ENCODE peak calls at places on chromosomes 2 and 18, in ten cellular contexts. F is A549, O is WERI-Rb-1, G is PC-3, S is GM23338, V is foreskin fibroblast, A is WTC11, Q is RWPE1, P is coronary artery, H is chondrocyte. M is an unnamed sample.

GRCh38 chr18:32711862-32712261 is 61.0 kb downstream of the KLHL14 start:
- DNase-seq in F (no peak), O (no peak), G (no peak), S (no peak), V (no peak), A (no peak), Q (no peak), P (no peak), H (no peak), M (no peak)

GRCh38 chr18:5993938-5994337 is 98.6 kb upstream of the TMEM200C start:
- DNase-seq in F (no peak), O (no peak), G (no peak), S (no peak), V (no peak), A (no peak), Q (no peak), P (no peak), H (no peak), M (no peak)

GRCh38 chr2:65628156-65628555 is 195.8 kb upstream of the SPRED2 start:
- DNase-seq in F (no peak), O (no peak), G (no peak), S (no peak), V (no peak), A (no peak), Q (no peak), P (no peak), H (no peak), M (no peak)

GRCh38 chr2:74291891-74292621 is 51.2 kb downstream of the SLC4A5 start:
- DNase-seq in F (no peak), O (peak; percentile 65), G (no peak), S (no peak), V (no peak), A (no peak), Q (no peak), P (no peak), H (no peak), M (no peak)

GRCh38 chr2:189304360-189304759 is 124.8 kb upstream of the COL5A2 start:
- DNase-seq in F (no peak), O (no peak), G (no peak), S (no peak), V (no peak), A (no peak), Q (no peak), P (no peak), H (no peak), M (no peak)

GRCh38 chr2:12278217-12278755 is 438.4 kb upstream of the TRIB2 start:
- DNase-seq in F (no peak), O (no peak), G (no peak), S (no peak), V (no peak), A (no peak), Q (no peak), P (no peak), H (no peak), M (no peak)

GRCh38 chr2:96665083-96665569 is 22.6 kb downstream of the FER1L5 start:
- DNase-seq in F (peak; percentile 89), O (no peak), G (peak; percentile 89), S (no peak), V (peak; percentile 96), A (no peak), Q (peak; percentile 96), P (peak; percentile 85), H (no peak), M (no peak)

GRCh38 chr2:107542314-107542740 is 284.4 kb upstream of the RGPD4 start:
- DNase-seq in F (no peak), O (no peak), G (no peak), S (peak; percentile 56), V (no peak), A (peak; percentile 23), Q (no peak), P (no peak), H (no peak), M (no peak)

GRCh38 chr2:38509322-38509946 is 93.3 kb downstream of the HNRNPLL start:
- DNase-seq in F (no peak), O (peak; percentile 46), G (peak; percentile 71), S (no peak), V (peak; percentile 60), A (no peak), Q (peak; percentile 52), P (no peak), H (no peak), M (no peak)

GRCh38 chr2:38509947-38510326 is 92.8 kb downstream of the HNRNPLL start:
- DNase-seq in F (no peak), O (no peak), G (no peak), S (no peak), V (no peak), A (no peak), Q (no peak), P (no peak), H (no peak), M (no peak)

GRCh38 chr2:38507712-38508111 is 95.0 kb downstream of the HNRNPLL start:
- DNase-seq in F (no peak), O (no peak), G (no peak), S (no peak), V (no peak), A (no peak), Q (no peak), P (no peak), H (no peak), M (no peak)

GRCh38 chr2:38505779-38506178 is 96.9 kb downstream of the HNRNPLL start:
- DNase-seq in F (peak; percentile 29), O (no peak), G (peak; percentile 24), S (no peak), V (peak; percentile 83), A (no peak), Q (peak; percentile 52), P (no peak), H (no peak), M (no peak)

GRCh38 chr2:38508311-38509039 is 94.3 kb downstream of the HNRNPLL start:
- DNase-seq in F (peak; percentile 83), O (peak; percentile 94), G (peak; percentile 87), S (peak; percentile 97), V (peak; percentile 65), A (peak; percentile 93), Q (peak; percentile 56), P (no peak), H (no peak), M (peak; percentile 78)
- TF ChIP-seq CTCF in F (peak; percentile 57), O (peak; percentile 90), G (peak; percentile 85), S (peak; percentile 93), V (no peak), A (peak; percentile 69), Q (peak; percentile 42), P (no peak), H (peak; percentile 86), M (peak; percentile 80)

DNA sequence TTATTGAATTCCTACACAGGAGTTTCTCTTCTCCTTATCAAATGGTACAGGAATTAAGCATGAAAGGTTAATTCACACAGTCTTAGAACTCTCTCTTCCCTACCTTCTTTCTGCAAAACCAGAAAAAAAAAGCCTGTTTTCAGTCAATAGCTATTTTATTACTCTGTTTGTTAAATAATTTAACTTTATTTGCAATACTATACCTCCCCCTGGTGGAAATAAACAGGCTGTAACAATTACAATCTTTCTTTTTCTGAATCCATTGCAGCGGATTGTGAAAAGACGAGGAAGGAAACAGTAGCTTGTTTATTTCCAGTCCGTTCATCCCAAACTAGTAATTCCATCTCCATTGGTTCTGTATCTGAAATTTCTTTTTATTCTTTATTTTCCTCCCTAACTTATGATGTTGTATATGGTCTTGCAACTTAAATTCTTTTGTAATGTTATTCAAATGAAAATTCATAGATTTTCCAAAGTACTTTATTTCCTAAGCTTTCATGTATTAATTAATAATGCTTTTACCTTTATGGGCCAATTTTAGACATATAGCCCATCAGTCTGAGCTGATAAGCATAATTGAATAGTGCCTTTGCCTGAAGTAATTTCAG is 165.2 kb downstream of the SH3BP4 start:
- DNase-seq in F (peak; percentile 58), O (no peak), G (peak; percentile 76), S (peak; percentile 77), V (no peak), A (no peak), Q (peak; percentile 31), P (no peak), H (no peak), M (no peak)
- TF ChIP-seq CTCF in F (peak; percentile 90), O (peak; percentile 12), G (peak; percentile 80), S (peak; percentile 86), V (peak; percentile 35), A (peak; percentile 56), Q (peak; percentile 71), P (no peak), H (peak; percentile 95), M (peak; percentile 30)

DNA sequence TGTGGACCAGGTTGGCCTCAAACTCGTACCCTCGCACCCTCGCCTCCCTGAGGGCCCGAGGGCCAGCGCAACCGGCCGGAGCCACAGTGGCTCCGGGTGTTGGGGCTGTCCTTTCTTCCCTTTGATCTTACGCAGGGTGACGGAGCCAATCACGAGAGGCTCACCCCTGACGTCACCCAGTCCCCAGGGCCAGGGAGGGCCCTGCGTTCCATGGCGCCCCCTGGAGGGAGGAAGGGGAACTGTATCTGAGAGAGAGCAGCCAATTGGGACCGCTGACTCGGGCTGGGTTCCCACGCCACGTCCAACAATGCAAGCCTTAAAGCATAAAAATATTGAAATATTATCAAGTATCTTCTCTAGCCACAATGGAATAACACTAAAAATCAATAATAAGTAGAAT is 432.8 kb upstream of the LRRTM4 start:
- DNase-seq in F (no peak), O (no peak), G (no peak), S (no peak), V (no peak), A (no peak), Q (no peak), P (no peak), H (no peak), M (no peak)
- TF ChIP-seq CTCF in F (no peak), O (peak; percentile 36), G (peak; percentile 37), S (peak; percentile 70), V (no peak), A (peak; percentile 67), Q (peak; percentile 17), P (no peak), H (no peak), M (no peak)

GRCh38 chr2:3266727-3267548 is 110.7 kb downstream of the EIPR1 start:
- DNase-seq in F (no peak), O (no peak), G (no peak), S (no peak), V (no peak), A (no peak), Q (no peak), P (no peak), H (no peak), M (no peak)

GRCh38 chr2:3263487-3263886 is 114.1 kb downstream of the EIPR1 start:
- DNase-seq in F (no peak), O (no peak), G (no peak), S (no peak), V (no peak), A (no peak), Q (no peak), P (no peak), H (no peak), M (no peak)

GRCh38 chr2:3265981-3266726 is 111.5 kb downstream of the EIPR1 start:
- DNase-seq in F (no peak), O (peak; percentile 98), G (no peak), S (peak; percentile 60), V (no peak), A (peak; percentile 36), Q (no peak), P (no peak), H (no peak), M (no peak)

GRCh38 chr2:3264010-3264744 is 113.4 kb downstream of the EIPR1 start:
- DNase-seq in F (no peak), O (peak; percentile 67), G (no peak), S (no peak), V (no peak), A (no peak), Q (no peak), P (no peak), H (no peak), M (no peak)

DNA sequence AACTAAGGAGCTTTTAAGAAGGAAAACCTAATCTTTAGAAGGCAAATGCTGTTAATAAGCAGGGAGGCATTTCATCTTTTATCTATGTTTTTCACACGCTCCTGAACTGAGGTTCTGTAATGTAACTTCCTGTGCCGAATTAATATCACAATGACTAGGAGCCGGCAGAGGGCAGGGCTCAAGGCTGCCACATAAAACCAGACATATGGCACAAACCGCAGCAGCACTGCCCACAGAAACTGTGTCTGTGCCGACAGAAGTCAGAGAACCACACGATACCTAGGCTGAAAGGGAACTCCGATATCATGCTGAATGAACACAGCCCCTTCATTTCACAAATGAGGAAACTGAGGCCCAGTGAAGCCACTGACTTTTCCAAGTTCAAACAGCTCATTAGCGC is 112.1 kb downstream of the EIPR1 start:
- DNase-seq in F (no peak), O (peak; percentile 66), G (no peak), S (no peak), V (no peak), A (no peak), Q (no peak), P (no peak), H (no peak), M (no peak)
- TF ChIP-seq CTCF in F (no peak), O (peak; percentile 30), G (no peak), S (no peak), V (no peak), A (no peak), Q (no peak), P (no peak), H (no peak), M (no peak)